ENCODE peak calls at places on chromosomes 6 and 20, in ten cellular contexts. C, N, U, F, H, L, V, A, Q and M are unnamed samples.

GRCh38 chr6:159973951-159974350 is 5.1 kb downstream of the IGF2R start:
- DNase-seq in V (peak), L (no peak), Q (peak), H (peak), F (peak), N (no peak), A (no peak), U (peak), C (no peak), M (no peak)

GRCh38 chr6:125854355-125854754 is 63.6 kb downstream of the NCOA7 start:
- DNase-seq in H (no peak), V (no peak), C (no peak), N (no peak), L (no peak), F (no peak), A (no peak), Q (no peak), U (no peak), M (no peak)

GRCh38 chr20:61668064-61668463 is 397.6 kb downstream of the TAF4 start:
- DNase-seq in N (no peak), H (no peak), Q (no peak), C (no peak), V (no peak), U (no peak), L (no peak), A (no peak), F (no peak), M (no peak)

GRCh38 chr20:50783903-50784302 is 11.0 kb upstream of the BCAS4 start:
- DNase-seq in U (no peak), H (no peak), Q (no peak), F (no peak), V (no peak), N (no peak), L (no peak), A (no peak), C (no peak), M (peak)

GRCh38 chr6:112600168-112600567 is 253.0 kb downstream of the RFPL4B start:
- DNase-seq in N (no peak), F (no peak), L (no peak), V (no peak), H (no peak), U (no peak), Q (no peak), A (no peak), C (no peak), M (no peak)

GRCh38 chr20:25447671-25448070 is 40.2 kb downstream of the GINS1 start:
- DNase-seq in H (no peak), A (no peak), U (no peak), L (no peak), N (no peak), V (no peak), Q (no peak), F (no peak), C (no peak), M (no peak)

GRCh38 chr6:17988422-17988944 is 1.0 kb upstream of the KIF13A start:
- DNase-seq in V (no peak), Q (no peak), U (no peak), F (no peak), H (no peak), N (no peak), C (no peak), A (no peak), L (no peak), M (peak)

GRCh38 chr6:42017021-42017643 is 33.2 kb upstream of the TAF8 start:
- DNase-seq in F (peak), V (peak), L (no peak), Q (no peak), C (no peak), H (peak), N (no peak), U (peak), A (no peak), M (no peak)

GRCh38 chr6:121896771-121897170 is 461.3 kb downstream of the GJA1 start:
- DNase-seq in A (no peak), L (no peak), C (no peak), F (no peak), Q (no peak), U (no peak), H (no peak), V (peak), N (no peak), M (no peak)

GRCh38 chr6:146770965-146771735 is 172.4 kb downstream of the ADGB start:
- DNase-seq in Q (no peak), F (no peak), H (no peak), L (no peak), A (no peak), N (no peak), V (peak), U (no peak), C (no peak), M (peak)

GRCh38 chr6:43203718-43204095 is 21.7 kb downstream of the CUL9 start:
- DNase-seq in L (no peak), C (no peak), F (no peak), V (no peak), A (no peak), Q (no peak), U (no peak), N (no peak), H (no peak), M (no peak)

GRCh38 chr6:158207452-158207788 is 39.3 kb downstream of the GTF2H5 start:
- DNase-seq in F (peak), N (no peak), C (no peak), V (peak), H (peak), L (no peak), A (no peak), Q (no peak), U (peak), M (no peak)

GRCh38 chr6:34562861-34563512 is 6.9 kb upstream of the SPDEF start:
- DNase-seq in N (no peak), V (no peak), U (no peak), H (no peak), C (no peak), F (no peak), L (no peak), A (no peak), Q (no peak), M (no peak)

GRCh38 chr20:10467985-10468845 is 33.1 kb downstream of the SLX4IP start:
- DNase-seq in Q (no peak), F (peak), C (no peak), U (peak), H (no peak), A (peak), N (no peak), V (peak), L (no peak), M (no peak)

GRCh38 chr20:911882-912600 is 4.1 kb downstream of the ANGPT4 start:
- DNase-seq in N (no peak), Q (no peak), L (no peak), C (peak), A (no peak), F (peak), V (no peak), U (no peak), H (no peak), M (no peak)

GRCh38 chr20:58408603-58409246 is 19.7 kb downstream of the VAPB start:
- DNase-seq in F (peak), C (no peak), L (no peak), N (no peak), A (no peak), Q (no peak), V (no peak), H (no peak), U (no peak), M (no peak)

GRCh38 chr6:15539722-15540270 is 123.0 kb downstream of the DTNBP1 start:
- DNase-seq in U (no peak), V (peak), F (no peak), N (no peak), Q (no peak), H (no peak), C (no peak), A (no peak), L (no peak), M (no peak)

GRCh38 chr20:3654326-3655031 is 8.7 kb downstream of the GFRA4 start:
- DNase-seq in H (no peak), C (no peak), A (no peak), L (no peak), V (no peak), U (no peak), Q (no peak), N (no peak), F (no peak), M (peak)

GRCh38 chr6:22596011-22596410 is 26.6 kb downstream of the HDGFL1 start:
- DNase-seq in L (no peak), C (no peak), A (no peak), V (peak), Q (no peak), U (peak), H (peak), F (peak), N (no peak), M (no peak)

GRCh38 chr20:58598271-58599015 is 52.6 kb upstream of the STX16 start:
- DNase-seq in H (peak), C (no peak), F (no peak), N (no peak), V (peak), U (peak), Q (no peak), A (no peak), L (no peak), M (no peak)

GRCh38 chr20:3932277-3933073 is 43.3 kb downstream of the PANK2 start:
- DNase-seq in F (no peak), A (no peak), C (no peak), Q (peak), N (no peak), U (no peak), V (peak), H (no peak), L (no peak), M (no peak)

GRCh38 chr20:17658648-17658993 is 23.4 kb downstream of the RRBP1 start:
- DNase-seq in N (no peak), A (no peak), V (no peak), C (no peak), U (no peak), H (no peak), Q (no peak), F (no peak), L (no peak), M (no peak)

GRCh38 chr6:11772109-11772830 is 6.3 kb downstream of the ADTRP start:
- DNase-seq in F (peak), Q (no peak), H (peak), N (no peak), C (peak), U (peak), L (no peak), A (no peak), V (peak), M (no peak)

GRCh38 chr6:90088009-90088408 is 193.7 kb downstream of the GJA10 start:
- DNase-seq in F (peak), C (no peak), L (no peak), Q (no peak), V (peak), N (no peak), H (peak), A (no peak), U (peak), M (no peak)

GRCh38 chr6:143060806-143061596 is at the start of gene AIG1:
- DNase-seq in A (peak), Q (no peak), H (peak), F (no peak), C (peak), L (no peak), U (no peak), N (peak), V (no peak), M (peak)

GRCh38 chr6:11387702-11388101 is 149.8 kb upstream of the TMEM170B start:
- DNase-seq in U (no peak), A (no peak), F (no peak), N (no peak), L (no peak), H (no peak), V (no peak), C (no peak), Q (no peak), M (no peak)

GRCh38 chr6:26044140-26045045 is 42.8 kb upstream of the HFE start:
- DNase-seq in C (no peak), H (no peak), F (no peak), N (no peak), L (no peak), Q (peak), U (peak), V (peak), A (no peak), M (peak)

GRCh38 chr6:15363523-15364400 is 117.9 kb downstream of the JARID2 start:
- DNase-seq in V (no peak), L (no peak), Q (no peak), N (no peak), F (no peak), C (peak), A (no peak), U (no peak), H (no peak), M (no peak)

GRCh38 chr6:80022803-80023202 is 18.4 kb downstream of the TTK start:
- DNase-seq in U (peak), L (no peak), A (no peak), C (no peak), Q (no peak), F (no peak), V (peak), H (peak), N (no peak), M (no peak)

GRCh38 chr6:153735761-153736160 is 303.3 kb upstream of the OPRM1 start:
- DNase-seq in V (no peak), Q (no peak), H (no peak), L (no peak), F (no peak), A (no peak), N (no peak), U (no peak), C (no peak), M (no peak)

GRCh38 chr6:10763006-10763405 is 15.4 kb downstream of the TMEM14B start:
- DNase-seq in L (no peak), N (no peak), Q (no peak), C (no peak), F (no peak), V (peak), A (no peak), H (peak), U (peak), M (no peak)

GRCh38 chr6:436308-437041 is 44.9 kb downstream of the IRF4 start:
- DNase-seq in H (peak), A (no peak), N (no peak), Q (no peak), L (no peak), F (peak), V (peak), U (peak), C (no peak), M (peak)

GRCh38 chr6:136568129-136568528 is 17.9 kb upstream of the MAP7 start:
- DNase-seq in H (no peak), V (no peak), C (no peak), U (no peak), F (no peak), L (no peak), Q (no peak), A (no peak), N (no peak), M (no peak)

GRCh38 chr20:44142416-44142815 is 44.6 kb downstream of the JPH2 start:
- DNase-seq in U (peak), V (peak), C (no peak), H (peak), F (no peak), L (no peak), A (no peak), Q (no peak), N (no peak), M (no peak)

GRCh38 chr6:15980801-15981200 is 148.1 kb upstream of the MYLIP start:
- DNase-seq in L (no peak), H (no peak), F (no peak), C (no peak), N (no peak), U (no peak), A (no peak), V (no peak), Q (no peak), M (no peak)

GRCh38 chr6:46925563-46926253 is 4.0 kb upstream of the ADGRF5 start:
- DNase-seq in F (peak), H (peak), V (peak), U (peak), N (no peak), C (no peak), Q (no peak), A (no peak), L (no peak), M (no peak)

GRCh38 chr20:31587545-31588389 is 17.3 kb upstream of the ID1 start:
- DNase-seq in H (no peak), F (no peak), L (no peak), V (peak), A (peak), C (peak), N (no peak), Q (no peak), U (peak), M (no peak)
- H3K4me3 ChIP-seq in H (peak), F (peak), L (no peak), V (peak), A (peak), C (no peak), N (no peak), Q (peak), U (peak), M (peak)

GRCh38 chr20:56439784-56440291 is 27.8 kb downstream of the CASS4 start:
- DNase-seq in U (peak), C (no peak), Q (no peak), A (no peak), N (no peak), H (peak), V (peak), F (no peak), L (no peak), M (no peak)
- H3K9ac ChIP-seq in U (no peak), C (no peak), Q (no peak), A (no peak), N (no peak), H (peak), V (peak), F (no peak), L (no peak), M (no peak)

GRCh38 chr20:40558212-40558611 is 130.8 kb downstream of the MAFB start:
- DNase-seq in C (no peak), N (no peak), H (no peak), A (no peak), L (no peak), F (no peak), Q (no peak), U (no peak), V (no peak), M (no peak)
- H3K4me3 ChIP-seq in C (no peak), N (no peak), H (no peak), A (no peak), L (no peak), F (no peak), Q (no peak), U (no peak), V (no peak), M (no peak)

DNA sequence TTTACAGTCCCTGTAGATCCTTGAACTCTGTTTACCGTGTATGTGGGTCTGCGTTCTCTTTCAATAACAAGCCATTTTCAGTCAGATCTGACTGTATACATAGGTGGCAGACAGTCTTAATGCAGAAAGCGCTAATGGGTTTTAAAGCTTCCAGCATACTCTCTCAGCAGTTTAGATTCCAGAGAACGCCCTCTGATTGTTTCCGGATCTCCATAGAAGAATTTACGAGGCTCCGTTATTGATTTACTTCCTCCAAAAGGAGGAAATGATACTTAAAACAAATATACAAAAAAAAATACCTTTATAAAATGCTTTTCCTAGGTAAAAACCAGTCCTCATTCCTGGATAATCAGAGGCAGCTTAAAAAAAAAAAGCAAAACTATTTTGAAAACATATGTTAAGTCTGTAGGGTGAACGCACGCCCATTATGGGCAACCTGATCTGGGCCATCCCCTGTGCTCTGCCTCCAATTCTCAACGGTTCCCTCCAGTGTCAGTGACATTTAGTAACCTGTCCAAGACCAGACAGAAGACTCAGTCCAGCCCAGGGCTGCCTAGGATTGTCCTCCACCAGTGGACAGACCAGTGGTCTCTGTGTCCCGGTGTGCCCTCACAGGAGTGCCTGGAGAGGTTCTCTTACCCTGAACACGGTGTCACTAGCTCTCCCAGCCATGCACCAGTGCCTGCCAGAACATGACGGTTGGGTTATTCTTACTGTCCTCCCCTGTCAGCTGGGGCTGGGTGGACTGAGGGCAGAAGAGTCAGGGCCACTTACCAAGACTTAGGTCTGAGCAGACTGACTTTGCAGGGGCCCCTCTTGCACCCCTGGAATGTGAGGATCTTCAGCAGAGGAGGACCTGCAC is 217.3 kb downstream of the ARID1B start:
- DNase-seq in N (no peak), L (no peak), H (no peak), Q (no peak), A (no peak), F (peak), U (no peak), C (peak), V (no peak), M (no peak)
- H3K9ac ChIP-seq in N (peak), L (no peak), H (no peak), Q (no peak), A (no peak), F (peak), U (no peak), C (no peak), V (no peak), M (no peak)